ENCODE peak calls at places on chromosomes 16 and 17, in four cellular contexts. L, H, W and K are unnamed samples.

GRCh38 chr16:1548234-1548633 is 14.8 kb downstream of the TMEM204 start:
- DNase-seq in L (peak; percentile 55), H (no peak), W (no peak), K (no peak)

GRCh38 chr16:16059895-16060590 is 110.6 kb downstream of the ABCC1 start:
- DNase-seq in L (no peak), H (peak; percentile 93), W (no peak), K (peak; percentile 71)

GRCh38 chr16:86747761-86748160 is 169.4 kb downstream of the FOXL1 start:
- DNase-seq in L (no peak), H (no peak), W (no peak), K (no peak)

GRCh38 chr16:11391576-11391975 is 46.3 kb downstream of the RMI2 start:
- DNase-seq in L (no peak), H (no peak), W (no peak), K (no peak)

GRCh38 chr17:3556905-3557767 is 476 bp downstream of the TRPV3 start:
- DNase-seq in L (no peak), H (no peak), W (no peak), K (no peak)

GRCh38 chr17:39196820-39197331 is 593 bp downstream of the CACNB1 start:
- DNase-seq in L (peak; percentile 69), H (peak; percentile 72), W (no peak), K (peak; percentile 79)

GRCh38 chr16:85819711-85820110 is 20.2 kb downstream of the COX4I1 start:
- DNase-seq in L (peak; percentile 11), H (no peak), W (no peak), K (no peak)

GRCh38 chr16:53341787-53342186 is 92.5 kb upstream of the RBL2 start:
- DNase-seq in L (no peak), H (no peak), W (no peak), K (no peak)

GRCh38 chr17:40303706-40304450 is 5.1 kb upstream of the RARA start:
- DNase-seq in L (peak; percentile 70), H (no peak), W (no peak), K (no peak)

GRCh38 chr17:9324864-9325263 is 250.8 kb downstream of the STX8 start:
- DNase-seq in L (no peak), H (peak; percentile 52), W (no peak), K (no peak)

GRCh38 chr16:59067207-59067606 is 333.1 kb upstream of the GOT2 start:
- DNase-seq in L (peak; percentile 7), H (no peak), W (no peak), K (no peak)

GRCh38 chr17:32445075-32445427 is 741 bp downstream of the PSMD11 start:
- DNase-seq in L (peak; percentile 77), H (peak; percentile 44), W (peak; percentile 36), K (no peak)

GRCh38 chr16:30941600-30942420 is 7.1 kb upstream of the ORAI3 start:
- DNase-seq in L (peak; percentile 85), H (peak; percentile 56), W (no peak), K (no peak)

GRCh38 chr16:89484923-89485679 is 5.3 kb downstream of the ANKRD11 start:
- DNase-seq in L (no peak), H (no peak), W (no peak), K (no peak)

GRCh38 chr17:40458001-40458791 is 14.9 kb downstream of the IGFBP4 start:
- DNase-seq in L (peak; percentile 97), H (no peak), W (peak; percentile 63), K (no peak)

GRCh38 chr16:16147316-16147999 is 75.8 kb downstream of the ABCC6 start:
- DNase-seq in L (no peak), H (no peak), W (no peak), K (no peak)

GRCh38 chr17:82878545-82878944 is 38.7 kb upstream of the ZNF750 start:
- DNase-seq in L (no peak), H (no peak), W (no peak), K (no peak)

GRCh38 chr17:55990332-55991006 is 162.8 kb upstream of the ANKFN1 start:
- DNase-seq in L (no peak), H (no peak), W (no peak), K (no peak)

GRCh38 chr16:67213197-67214019 is 13.5 kb upstream of the TMEM208 start:
- DNase-seq in L (no peak), H (peak; percentile 27), W (no peak), K (no peak)
- H3K4me3 ChIP-seq in L (no peak overlapping the region), H (no peak overlapping the region), W (no peak overlapping the region), K (no peak overlapping the region)

GRCh38 chr16:76653390-76654026 is 376.3 kb downstream of the CNTNAP4 start:
- DNase-seq in L (peak; percentile 4), H (no peak), W (peak; percentile 0), K (no peak)
- H3K4me3 ChIP-seq in L (no peak overlapping the region), H (no peak overlapping the region), W (no peak overlapping the region), K (no peak overlapping the region)

GRCh38 chr17:81417879-81418709 is 22.8 kb downstream of the BAHCC1 start:
- DNase-seq in L (no peak), H (no peak), W (no peak), K (no peak)
- H3K4me3 ChIP-seq in L (no peak overlapping the region), H (no peak overlapping the region), W (no peak overlapping the region), K (peak overlapping the region; percentile 32)

GRCh38 chr17:973053-973452 is 6.5 kb downstream of the NXN start:
- DNase-seq in L (no peak), H (no peak), W (no peak), K (no peak)

GRCh38 chr17:968812-969766 is 10.5 kb downstream of the NXN start:
- DNase-seq in L (peak; percentile 87), H (no peak), W (no peak), K (no peak)

GRCh38 chr17:967122-967521 is 12.5 kb downstream of the NXN start:
- DNase-seq in L (no peak), H (no peak), W (no peak), K (no peak)

GRCh38 chr17:969767-970387 is 9.7 kb downstream of the NXN start:
- DNase-seq in L (peak; percentile 55), H (no peak), W (no peak), K (no peak)

GRCh38 chr17:970388-970768 is 9.2 kb downstream of the NXN start:
- DNase-seq in L (no peak), H (no peak), W (no peak), K (no peak)
- H3K4me3 ChIP-seq in L (peak overlapping the region; percentile 50), H (peak overlapping the region; percentile 22), W (peak overlapping the region; percentile 43), K (peak overlapping the region; percentile 35)

DNA sequence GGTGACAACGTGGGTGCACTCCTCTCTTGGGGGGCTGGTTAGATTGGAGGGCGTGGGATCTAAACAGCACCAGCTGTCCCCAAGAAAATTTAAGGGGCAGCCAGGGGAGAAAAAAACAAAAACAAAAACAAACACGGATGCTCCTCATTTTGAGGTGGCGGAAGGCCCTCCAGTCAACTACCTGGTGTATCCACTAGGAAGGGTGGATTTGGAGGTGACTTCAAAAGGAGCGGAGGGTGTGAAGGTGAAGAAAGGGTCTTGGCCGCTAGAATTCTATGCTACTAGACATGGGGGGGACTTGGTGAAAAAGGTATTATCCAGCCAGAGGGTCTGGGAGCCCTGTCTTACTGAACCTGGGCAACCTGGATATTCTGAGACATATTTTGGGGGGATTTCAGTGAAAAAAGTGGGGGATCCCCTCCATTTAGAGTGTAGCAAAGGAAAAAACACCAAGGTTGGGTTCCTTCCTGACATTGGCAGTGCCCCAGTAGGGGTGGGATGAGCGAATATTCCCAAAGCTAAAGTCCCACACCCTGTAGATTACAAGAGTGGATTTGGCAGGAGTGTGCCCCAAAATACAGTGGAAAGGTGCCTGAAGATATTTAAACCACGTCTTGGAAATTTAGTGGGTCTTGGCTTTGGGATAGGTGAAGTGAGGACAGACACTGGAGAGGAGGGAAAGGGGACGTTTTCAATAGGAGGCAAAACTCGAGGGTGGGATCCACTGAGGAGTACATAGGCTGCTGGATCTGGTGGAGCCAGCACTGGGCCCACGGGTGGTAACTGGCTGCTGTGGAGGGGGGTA is 454 bp upstream of the FGF11 start:
- DNase-seq in L (no peak), H (no peak), W (no peak), K (no peak)
- H3K4me3 ChIP-seq in L (no peak overlapping the region), H (peak overlapping the region; percentile 54), W (peak overlapping the region; percentile 38), K (peak overlapping the region; percentile 69)

DNA sequence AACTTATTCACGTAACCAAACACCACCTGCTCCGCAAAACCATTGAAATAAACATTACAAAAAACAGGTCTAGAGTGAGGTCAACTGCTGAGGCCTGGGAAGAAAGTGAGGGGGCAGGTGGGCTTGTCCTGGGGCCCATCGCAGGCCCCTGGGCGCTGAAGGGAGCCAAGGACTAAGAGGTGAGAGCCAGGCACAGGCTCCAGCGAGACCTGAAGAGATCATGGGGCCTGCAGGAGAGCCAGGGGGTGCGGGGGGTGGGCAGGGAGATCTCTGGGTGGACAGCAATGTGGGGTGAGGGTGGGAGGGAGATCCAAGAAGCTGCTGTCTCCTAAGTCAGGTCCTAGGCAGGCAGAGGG is 7.9 kb downstream of the ARHGAP27 start:
- DNase-seq in L (no peak), H (no peak), W (no peak), K (no peak)
- H3K4me3 ChIP-seq in L (no peak overlapping the region), H (no peak overlapping the region), W (no peak overlapping the region), K (no peak overlapping the region)

GRCh38 chr17:73342549-73343167 is 30.9 kb upstream of the CDC42EP4 start:
- DNase-seq in L (peak; percentile 80), H (no peak), W (no peak), K (no peak)
- H3K4me3 ChIP-seq in L (peak overlapping the region; percentile 31), H (no peak overlapping the region), W (peak overlapping the region; percentile 32), K (peak overlapping the region; percentile 35)